ENCODE peak calls at places on chromosomes 4 and X, in five cellular contexts. K is RPMI8226; T is NCI-H1694; W is activated CD4-positive, alpha-beta T cell treated with anti-CD3 and anti-CD28 coated beads for 24 hours; O is HAP-1. Y is an unnamed sample.

GRCh38 chrX:106619797-106620196 is 8.0 kb downstream of the RADX start:
- DNase-seq in K (no peak), T (no peak), W (no peak), O (peak; percentile 30), Y (no peak)

GRCh38 chr4:160745126-160745525 is 1418.7 kb downstream of the FSTL5 start:
- DNase-seq in K (no peak), T (no peak), W (no peak), O (no peak), Y (no peak)

GRCh38 chr4:149684516-149684915 is 131.1 kb downstream of the IQCM start:
- DNase-seq in K (no peak), T (no peak), W (no peak), O (no peak), Y (no peak)

GRCh38 chr4:4430492-4431195 is 43.7 kb downstream of the NSG1 start:
- DNase-seq in K (peak; percentile 46), T (peak; percentile 23), W (peak; percentile 16), O (peak; percentile 81), Y (peak; percentile 60)

GRCh38 chr4:120071192-120071795 is 4.6 kb upstream of the MAD2L1 start:
- DNase-seq in K (peak; percentile 55), T (peak; percentile 69), W (peak; percentile 17), O (peak; percentile 59), Y (peak; percentile 79)

GRCh38 chr4:139153411-139154133 is 23.4 kb downstream of the ELF2 start:
- DNase-seq in K (no peak), T (no peak), W (no peak), O (peak; percentile 94), Y (no peak)

GRCh38 chr4:8585186-8585585 is 5.0 kb downstream of the GPR78 start:
- DNase-seq in K (peak; percentile 48), T (no peak), W (no peak), O (no peak), Y (no peak)

GRCh38 chrX:41180194-41180902 is 95.1 kb downstream of the USP9X start:
- DNase-seq in K (peak; percentile 61), T (peak; percentile 42), W (peak; percentile 9), O (peak; percentile 62), Y (peak; percentile 63)

GRCh38 chr4:170089743-170090666 is at the start of gene AADAT:
- DNase-seq in K (no peak), T (peak; percentile 37), W (no peak), O (peak; percentile 70), Y (peak; percentile 78)

GRCh38 chr4:26887143-26887542 is 26.5 kb downstream of the STIM2 start:
- DNase-seq in K (no peak), T (no peak), W (no peak), O (no peak), Y (no peak)

GRCh38 chr4:83189631-83190136 is 75.2 kb upstream of the PLAC8 start:
- DNase-seq in K (no peak), T (no peak), W (no peak), O (no peak), Y (no peak)

GRCh38 chrX:141673946-141674345 is 24.6 kb downstream of the SPANXD start:
- DNase-seq in K (no peak), T (no peak), W (no peak), O (no peak), Y (no peak)

GRCh38 chr4:126647756-126648396 is 984.9 kb upstream of the INTU start:
- DNase-seq in K (no peak), T (no peak), W (no peak), O (no peak), Y (no peak)

GRCh38 chr4:7904108-7904516 is 35.5 kb downstream of the AFAP1 start:
- DNase-seq in K (no peak), T (no peak), W (no peak), O (no peak), Y (peak; percentile 40)

GRCh38 chr4:128347175-128347868 is 59.7 kb upstream of the PGRMC2 start:
- DNase-seq in K (no peak), T (no peak), W (no peak), O (no peak), Y (no peak)

GRCh38 chrX:139554367-139554766 is 23.8 kb downstream of the F9 start:
- DNase-seq in K (peak; percentile 15), T (no peak), W (no peak), O (no peak), Y (no peak)

GRCh38 chr4:76657443-76657842 is 222.4 kb downstream of the SHROOM3 start:
- DNase-seq in K (no peak), T (no peak), W (no peak), O (no peak), Y (no peak)

GRCh38 chrX:118520206-118520857 is 24.7 kb downstream of the DOCK11 start:
- DNase-seq in K (no peak), T (no peak), W (no peak), O (no peak), Y (no peak)

GRCh38 chrX:129980540-129981206 is 1.8 kb upstream of the BCORL1 start:
- DNase-seq in K (peak; percentile 26), T (no peak), W (no peak), O (peak; percentile 79), Y (peak; percentile 17)

GRCh38 chr4:22595684-22596083 is 79.8 kb upstream of the ADGRA3 start:
- DNase-seq in K (no peak), T (no peak), W (no peak), O (no peak), Y (no peak)

GRCh38 chr4:25172964-25173917 is 13.0 kb upstream of the SEPSECS start:
- DNase-seq in K (no peak), T (no peak), W (no peak), O (no peak), Y (peak; percentile 77)

GRCh38 chr4:76224193-76224592 is 10.6 kb upstream of the SCARB2 start:
- DNase-seq in K (no peak), T (no peak), W (no peak), O (no peak), Y (no peak)

GRCh38 chrX:130497531-130497930 is 95.7 kb downstream of the RBMX2 start:
- DNase-seq in K (no peak), T (no peak), W (no peak), O (no peak), Y (peak; percentile 90)

GRCh38 chrX:149120459-149120858 is 384.6 kb downstream of the IDS start:
- DNase-seq in K (no peak), T (no peak), W (no peak), O (no peak), Y (no peak)

GRCh38 chrX:6129751-6130150 is 98.9 kb downstream of the NLGN4X start:
- DNase-seq in K (no peak), T (no peak), W (no peak), O (no peak), Y (no peak)

GRCh38 chrX:123835661-123836371 is 24.0 kb upstream of the XIAP start:
- DNase-seq in K (no peak), T (no peak), W (no peak), O (no peak), Y (no peak)